ENCODE peak calls at places on chromosomes 5 and 9, in nine cellular contexts. One of them, this sample, is unnamed.

GRCh38 chr9:103037508-103038477 is 42.7 kb downstream of the CYLC2 start:
- DNase-seq in Panc1: no peak
- DNase-seq in HCT116: no peak
- DNase-seq in GM12878: no peak
- DNase-seq in A549: no peak
- DNase-seq in SK-N-SH: no peak
- DNase-seq in HepG2: no peak
- DNase-seq in HL-60: no peak
- DNase-seq in K562: no peak
- DNase-seq in this sample: no peak

GRCh38 chr9:130918102-130918869 is 20.8 kb downstream of the FIBCD1 start:
- DNase-seq in Panc1: no peak
- DNase-seq in HCT116: no peak
- DNase-seq in GM12878: no peak
- DNase-seq in A549: no peak
- DNase-seq in SK-N-SH: no peak
- DNase-seq in HepG2: no peak
- DNase-seq in HL-60: no peak
- DNase-seq in K562: peak
- DNase-seq in this sample: no peak

GRCh38 chr5:159781626-159782157 is 134.6 kb upstream of the ADRA1B start:
- DNase-seq in Panc1: no peak
- DNase-seq in HCT116: no peak
- DNase-seq in GM12878: no peak
- DNase-seq in A549: no peak
- DNase-seq in SK-N-SH: no peak
- DNase-seq in HepG2: no peak
- DNase-seq in HL-60: no peak
- DNase-seq in K562: no peak
- DNase-seq in this sample: no peak

GRCh38 chr5:124677376-124677998 is 69.0 kb downstream of the ZNF608 start:
- DNase-seq in Panc1: no peak
- DNase-seq in HCT116: no peak
- DNase-seq in GM12878: no peak
- DNase-seq in A549: no peak
- DNase-seq in SK-N-SH: peak
- DNase-seq in HepG2: no peak
- DNase-seq in HL-60: no peak
- DNase-seq in K562: no peak
- DNase-seq in this sample: no peak

GRCh38 chr5:178415353-178415752 is 174.8 kb downstream of the COL23A1 start:
- DNase-seq in Panc1: no peak
- DNase-seq in HCT116: no peak
- DNase-seq in GM12878: no peak
- DNase-seq in A549: no peak
- DNase-seq in SK-N-SH: peak
- DNase-seq in HepG2: no peak
- DNase-seq in HL-60: no peak
- DNase-seq in K562: no peak
- DNase-seq in this sample: no peak

GRCh38 chr5:30918171-30918570 is 275.3 kb upstream of the CDH6 start:
- DNase-seq in Panc1: no peak
- DNase-seq in HCT116: no peak
- DNase-seq in GM12878: no peak
- DNase-seq in A549: no peak
- DNase-seq in SK-N-SH: no peak
- DNase-seq in HepG2: no peak
- DNase-seq in HL-60: no peak
- DNase-seq in K562: no peak
- DNase-seq in this sample: no peak

GRCh38 chr5:160197341-160198147 is 31.8 kb upstream of the FABP6 start:
- DNase-seq in Panc1: no peak
- DNase-seq in HCT116: no peak
- DNase-seq in GM12878: no peak
- DNase-seq in A549: no peak
- DNase-seq in SK-N-SH: peak
- DNase-seq in HepG2: no peak
- DNase-seq in HL-60: peak
- DNase-seq in K562: peak
- DNase-seq in this sample: peak

GRCh38 chr5:67992919-67993318 is 222.6 kb upstream of the PIK3R1 start:
- DNase-seq in Panc1: no peak
- DNase-seq in HCT116: no peak
- DNase-seq in GM12878: no peak
- DNase-seq in A549: no peak
- DNase-seq in SK-N-SH: no peak
- DNase-seq in HepG2: no peak
- DNase-seq in HL-60: no peak
- DNase-seq in K562: no peak
- DNase-seq in this sample: no peak

GRCh38 chr5:53200309-53200708 is 90.8 kb upstream of the MOCS2 start:
- DNase-seq in Panc1: no peak
- DNase-seq in HCT116: no peak
- DNase-seq in GM12878: no peak
- DNase-seq in A549: no peak
- DNase-seq in SK-N-SH: no peak
- DNase-seq in HepG2: no peak
- DNase-seq in HL-60: peak
- DNase-seq in K562: no peak
- DNase-seq in this sample: no peak

GRCh38 chr5:74895906-74896305 is 29.7 kb upstream of the FAM169A start:
- DNase-seq in Panc1: no peak
- DNase-seq in HCT116: no peak
- DNase-seq in GM12878: no peak
- DNase-seq in A549: no peak
- DNase-seq in SK-N-SH: no peak
- DNase-seq in HepG2: no peak
- DNase-seq in HL-60: no peak
- DNase-seq in K562: no peak
- DNase-seq in this sample: no peak

GRCh38 chr5:116510525-116510924 is 64.1 kb downstream of the SEMA6A start:
- DNase-seq in Panc1: no peak
- DNase-seq in HCT116: no peak
- DNase-seq in GM12878: no peak
- DNase-seq in A549: no peak
- DNase-seq in SK-N-SH: no peak
- DNase-seq in HepG2: no peak
- DNase-seq in HL-60: no peak
- DNase-seq in K562: no peak
- DNase-seq in this sample: no peak

GRCh38 chr9:36738318-36738975 is 165.8 kb downstream of the MELK start:
- DNase-seq in Panc1: no peak
- DNase-seq in HCT116: peak
- DNase-seq in GM12878: no peak
- DNase-seq in A549: peak
- DNase-seq in SK-N-SH: no peak
- DNase-seq in HepG2: no peak
- DNase-seq in HL-60: no peak
- DNase-seq in K562: no peak
- DNase-seq in this sample: no peak

GRCh38 chr5:90381213-90381929 is 28.2 kb downstream of the CETN3 start:
- DNase-seq in Panc1: no peak
- DNase-seq in HCT116: no peak
- DNase-seq in GM12878: no peak
- DNase-seq in A549: no peak
- DNase-seq in SK-N-SH: no peak
- DNase-seq in HepG2: no peak
- DNase-seq in HL-60: no peak
- DNase-seq in K562: no peak
- DNase-seq in this sample: no peak

GRCh38 chr9:93185261-93186150 is 1.6 kb downstream of the WNK2 start:
- DNase-seq in Panc1: no peak
- DNase-seq in HCT116: no peak
- DNase-seq in GM12878: no peak
- DNase-seq in A549: no peak
- DNase-seq in SK-N-SH: peak
- DNase-seq in HepG2: no peak
- DNase-seq in HL-60: no peak
- DNase-seq in K562: no peak
- DNase-seq in this sample: peak

GRCh38 chr9:23621166-23621565 is 204.9 kb downstream of the ELAVL2 start:
- DNase-seq in Panc1: no peak
- DNase-seq in HCT116: no peak
- DNase-seq in GM12878: no peak
- DNase-seq in A549: no peak
- DNase-seq in SK-N-SH: no peak
- DNase-seq in HepG2: no peak
- DNase-seq in HL-60: no peak
- DNase-seq in K562: no peak
- DNase-seq in this sample: no peak

GRCh38 chr9:4489562-4489918 is 728 bp upstream of the SLC1A1 start:
- DNase-seq in Panc1: no peak
- DNase-seq in HCT116: no peak
- DNase-seq in GM12878: no peak
- DNase-seq in A549: peak
- DNase-seq in SK-N-SH: peak
- DNase-seq in HepG2: no peak
- DNase-seq in HL-60: no peak
- DNase-seq in K562: no peak
- DNase-seq in this sample: peak

DNA sequence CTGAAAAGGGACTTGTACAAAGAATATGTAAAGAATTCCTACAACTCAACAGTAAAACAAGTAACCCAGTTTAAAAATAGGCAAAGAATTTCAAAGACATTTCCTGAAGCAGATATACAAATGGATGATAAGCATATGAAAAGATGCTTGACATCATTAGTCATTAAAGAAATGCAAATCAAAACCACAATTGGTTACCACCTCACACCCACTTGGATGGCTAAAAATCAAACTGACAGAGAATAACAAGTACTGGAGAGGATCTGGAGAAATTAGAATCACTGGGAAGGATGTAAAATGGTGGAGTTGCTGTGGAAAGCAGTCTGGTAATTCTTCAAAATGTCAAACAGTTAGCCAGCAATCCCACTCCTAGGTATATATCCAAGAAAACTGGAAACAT is 12.5 kb upstream of the FOXE1 start:
- DNase-seq in Panc1: no peak
- DNase-seq in HCT116: no peak
- DNase-seq in GM12878: no peak
- DNase-seq in A549: no peak
- DNase-seq in SK-N-SH: no peak
- DNase-seq in HepG2: no peak
- DNase-seq in HL-60: no peak
- DNase-seq in K562: no peak
- DNase-seq in this sample: no peak
- H3K4me3 ChIP-seq in Panc1: no peak
- H3K4me3 ChIP-seq in HCT116: no peak
- H3K4me3 ChIP-seq in GM12878: no peak
- H3K4me3 ChIP-seq in A549: no peak
- H3K4me3 ChIP-seq in SK-N-SH: no peak
- H3K4me3 ChIP-seq in HepG2: no peak
- H3K4me3 ChIP-seq in HL-60: no peak
- H3K4me3 ChIP-seq in K562: no peak
- H3K4me3 ChIP-seq in this sample: no peak

GRCh38 chr5:148311516-148311915 is 707 bp upstream of the SPINK7 start:
- DNase-seq in Panc1: no peak
- DNase-seq in HCT116: no peak
- DNase-seq in GM12878: no peak
- DNase-seq in A549: no peak
- DNase-seq in SK-N-SH: no peak
- DNase-seq in HepG2: no peak
- DNase-seq in HL-60: no peak
- DNase-seq in K562: no peak
- DNase-seq in this sample: no peak

GRCh38 chr5:148309019-148309418 is 3.2 kb upstream of the SPINK7 start:
- DNase-seq in Panc1: no peak
- DNase-seq in HCT116: no peak
- DNase-seq in GM12878: no peak
- DNase-seq in A549: no peak
- DNase-seq in SK-N-SH: no peak
- DNase-seq in HepG2: no peak
- DNase-seq in HL-60: no peak
- DNase-seq in K562: no peak
- DNase-seq in this sample: no peak

GRCh38 chr5:148312159-148312558 is at the start of gene SPINK7:
- DNase-seq in Panc1: no peak
- DNase-seq in HCT116: no peak
- DNase-seq in GM12878: no peak
- DNase-seq in A549: no peak
- DNase-seq in SK-N-SH: no peak
- DNase-seq in HepG2: no peak
- DNase-seq in HL-60: no peak
- DNase-seq in K562: no peak
- DNase-seq in this sample: no peak

GRCh38 chr5:148309746-148310145 is 2.5 kb upstream of the SPINK7 start:
- DNase-seq in Panc1: no peak
- DNase-seq in HCT116: no peak
- DNase-seq in GM12878: no peak
- DNase-seq in A549: no peak
- DNase-seq in SK-N-SH: no peak
- DNase-seq in HepG2: no peak
- DNase-seq in HL-60: no peak
- DNase-seq in K562: no peak
- DNase-seq in this sample: no peak

GRCh38 chr5:148306446-148306845 is 5.8 kb upstream of the SPINK7 start:
- DNase-seq in Panc1: no peak
- DNase-seq in HCT116: no peak
- DNase-seq in GM12878: no peak
- DNase-seq in A549: no peak
- DNase-seq in SK-N-SH: no peak
- DNase-seq in HepG2: no peak
- DNase-seq in HL-60: no peak
- DNase-seq in K562: no peak
- DNase-seq in this sample: no peak
- TF ChIP-seq CTCF in Panc1: no peak
- TF ChIP-seq CTCF in HCT116: peak
- TF ChIP-seq CTCF in GM12878: no peak
- TF ChIP-seq CTCF in A549: no peak
- TF ChIP-seq CTCF in SK-N-SH: no peak
- TF ChIP-seq CTCF in HepG2: no peak
- TF ChIP-seq CTCF in HL-60: no peak
- TF ChIP-seq CTCF in K562: no peak
- TF ChIP-seq CTCF in this sample: peak

GRCh38 chr9:113463418-113464285 is at the start of gene RGS3:
- DNase-seq in Panc1: no peak
- DNase-seq in HCT116: peak
- DNase-seq in GM12878: no peak
- DNase-seq in A549: peak
- DNase-seq in SK-N-SH: no peak
- DNase-seq in HepG2: peak
- DNase-seq in HL-60: no peak
- DNase-seq in K562: peak
- DNase-seq in this sample: peak
- TF ChIP-seq REST in Panc1: no peak
- TF ChIP-seq REST in HCT116: no peak
- TF ChIP-seq REST in GM12878: no peak
- TF ChIP-seq REST in A549: no peak
- TF ChIP-seq REST in SK-N-SH: no peak
- TF ChIP-seq REST in HepG2: no peak
- TF ChIP-seq REST in HL-60: no peak
- TF ChIP-seq REST in K562: no peak
- TF ChIP-seq REST in this sample: no peak

DNA sequence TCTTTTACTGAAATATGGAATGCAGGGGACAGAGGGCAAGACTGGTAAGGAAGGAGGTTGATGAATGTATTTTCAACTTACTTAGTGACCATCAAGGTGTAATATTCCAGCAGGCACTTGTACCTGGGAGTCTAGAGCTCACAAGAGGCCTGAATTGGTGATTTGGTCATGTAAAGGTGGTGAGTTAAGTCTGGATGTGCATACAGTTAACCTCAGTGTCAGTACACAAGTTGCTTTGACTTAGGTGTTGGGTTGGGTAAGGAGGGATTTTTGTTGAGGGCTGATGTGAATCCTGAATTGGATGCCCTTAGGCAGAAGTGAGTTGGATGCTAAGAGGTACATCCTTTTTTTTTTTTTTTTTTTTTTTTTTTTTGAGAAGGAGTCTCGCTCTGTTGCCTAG is 7.4 kb downstream of the SREK1 start:
- DNase-seq in Panc1: no peak
- DNase-seq in HCT116: no peak
- DNase-seq in GM12878: no peak
- DNase-seq in A549: no peak
- DNase-seq in SK-N-SH: no peak
- DNase-seq in HepG2: no peak
- DNase-seq in HL-60: no peak
- DNase-seq in K562: no peak
- DNase-seq in this sample: no peak
- H3K4me3 ChIP-seq in Panc1: no peak
- H3K4me3 ChIP-seq in HCT116: no peak
- H3K4me3 ChIP-seq in GM12878: no peak
- H3K4me3 ChIP-seq in A549: no peak
- H3K4me3 ChIP-seq in SK-N-SH: no peak
- H3K4me3 ChIP-seq in HepG2: no peak
- H3K4me3 ChIP-seq in HL-60: no peak
- H3K4me3 ChIP-seq in K562: no peak
- H3K4me3 ChIP-seq in this sample: no peak

This sample was measured in GM23338.